ENCODE peak calls at places on chromosomes 4 and X, in six cellular contexts. One of them, this sample, is unnamed.
A peak's percentile ranks its signal among the peaks of the same experiment; 100 is the strongest.

GRCh38 chr4:138938371-138938699 is 77.2 kb upstream of the NOCT start:
- DNase-seq in mesenchymal stem cell: peak; percentile 64
- DNase-seq in H1: no peak
- DNase-seq in neuronal stem cell: peak; percentile 35
- DNase-seq in H9: no peak
- DNase-seq in IMR-90: peak; percentile 65
- DNase-seq in this sample: no peak

GRCh38 chr4:148017801-148018200 is 285.9 kb downstream of the ARHGAP10 start:
- DNase-seq in H9: no peak
- DNase-seq in H1: no peak
- DNase-seq in neuronal stem cell: no peak
- DNase-seq in IMR-90: no peak
- DNase-seq in mesenchymal stem cell: no peak
- DNase-seq in this sample: peak; percentile 15

GRCh38 chr4:182874158-182874855 is 42.9 kb downstream of the DCTD start:
- DNase-seq in H1: no peak
- DNase-seq in H9: no peak
- DNase-seq in IMR-90: no peak
- DNase-seq in neuronal stem cell: no peak
- DNase-seq in mesenchymal stem cell: no peak
- DNase-seq in this sample: no peak

GRCh38 chrX:70476934-70477733 is 32.5 kb downstream of the DLG3 start:
- DNase-seq in H1: peak; percentile 36
- DNase-seq in H9: peak; percentile 68
- DNase-seq in IMR-90: peak; percentile 69
- DNase-seq in mesenchymal stem cell: peak; percentile 87
- DNase-seq in neuronal stem cell: no peak
- DNase-seq in this sample: no peak

GRCh38 chrX:131675596-131676194 is 131.8 kb downstream of the OR13H1 start:
- DNase-seq in IMR-90: peak; percentile 1
- DNase-seq in mesenchymal stem cell: peak; percentile 34
- DNase-seq in H9: peak; percentile 27
- DNase-seq in neuronal stem cell: peak; percentile 3
- DNase-seq in H1: no peak
- DNase-seq in this sample: no peak

GRCh38 chr4:185339941-185340340 is 55.8 kb downstream of the LRP2BP start:
- DNase-seq in neuronal stem cell: no peak
- DNase-seq in H9: no peak
- DNase-seq in mesenchymal stem cell: no peak
- DNase-seq in IMR-90: no peak
- DNase-seq in H1: no peak
- DNase-seq in this sample: no peak

GRCh38 chr4:89298788-89299152 is 8.8 kb downstream of the GPRIN3 start:
- DNase-seq in H1: no peak
- DNase-seq in IMR-90: no peak
- DNase-seq in H9: no peak
- DNase-seq in neuronal stem cell: no peak
- DNase-seq in mesenchymal stem cell: peak; percentile 43
- DNase-seq in this sample: no peak

GRCh38 chr4:74327751-74328150 is 19.5 kb downstream of the EPGN start:
- DNase-seq in mesenchymal stem cell: no peak
- DNase-seq in H9: no peak
- DNase-seq in neuronal stem cell: no peak
- DNase-seq in IMR-90: peak; percentile 29
- DNase-seq in H1: no peak
- DNase-seq in this sample: no peak

GRCh38 chrX:149248073-149248625 is 257.0 kb downstream of the IDS start:
- DNase-seq in neuronal stem cell: no peak
- DNase-seq in H1: no peak
- DNase-seq in H9: no peak
- DNase-seq in IMR-90: no peak
- DNase-seq in mesenchymal stem cell: no peak
- DNase-seq in this sample: no peak

GRCh38 chr4:61079976-61080375 is 120.2 kb upstream of the ADGRL3 start:
- DNase-seq in H1: no peak
- DNase-seq in H9: no peak
- DNase-seq in mesenchymal stem cell: no peak
- DNase-seq in IMR-90: no peak
- DNase-seq in neuronal stem cell: no peak
- DNase-seq in this sample: peak; percentile 80

GRCh38 chr4:98994474-98995182 is 893 bp upstream of the METAP1 start:
- DNase-seq in H9: no peak
- DNase-seq in IMR-90: peak; percentile 8
- DNase-seq in neuronal stem cell: no peak
- DNase-seq in mesenchymal stem cell: no peak
- DNase-seq in H1: no peak
- DNase-seq in this sample: no peak

GRCh38 chrX:20680998-20681397 is 414.3 kb upstream of the RPS6KA3 start:
- DNase-seq in neuronal stem cell: no peak
- DNase-seq in H1: no peak
- DNase-seq in mesenchymal stem cell: no peak
- DNase-seq in H9: no peak
- DNase-seq in IMR-90: no peak
- DNase-seq in this sample: peak; percentile 87

GRCh38 chr4:26020083-26020668 is 106.2 kb downstream of the SMIM20 start:
- DNase-seq in H9: no peak
- DNase-seq in H1: no peak
- DNase-seq in neuronal stem cell: no peak
- DNase-seq in IMR-90: peak; percentile 84
- DNase-seq in mesenchymal stem cell: peak; percentile 87
- DNase-seq in this sample: no peak

GRCh38 chr4:119746951-119747350 is 118.3 kb upstream of the PDE5A start:
- DNase-seq in IMR-90: peak; percentile 53
- DNase-seq in neuronal stem cell: no peak
- DNase-seq in H1: no peak
- DNase-seq in H9: no peak
- DNase-seq in mesenchymal stem cell: no peak
- DNase-seq in this sample: no peak

GRCh38 chr4:52655505-52655904 is 3.6 kb downstream of the USP46 start:
- DNase-seq in neuronal stem cell: no peak
- DNase-seq in mesenchymal stem cell: no peak
- DNase-seq in IMR-90: no peak
- DNase-seq in H9: no peak
- DNase-seq in H1: no peak
- DNase-seq in this sample: peak; percentile 57

GRCh38 chrX:67523002-67523711 is 20.7 kb upstream of the AR start:
- DNase-seq in neuronal stem cell: no peak
- DNase-seq in IMR-90: no peak
- DNase-seq in H1: no peak
- DNase-seq in H9: no peak
- DNase-seq in mesenchymal stem cell: no peak
- DNase-seq in this sample: no peak

GRCh38 chr4:151679247-151679646 is 81.6 kb downstream of the GATB start:
- DNase-seq in mesenchymal stem cell: no peak
- DNase-seq in H9: peak; percentile 57
- DNase-seq in neuronal stem cell: no peak
- DNase-seq in IMR-90: no peak
- DNase-seq in H1: no peak
- DNase-seq in this sample: no peak

GRCh38 chr4:123505457-123506310 is 109.1 kb downstream of the SPRY1 start:
- DNase-seq in IMR-90: peak; percentile 61
- DNase-seq in H1: peak; percentile 96
- DNase-seq in neuronal stem cell: peak; percentile 82
- DNase-seq in mesenchymal stem cell: peak; percentile 62
- DNase-seq in H9: peak; percentile 98
- DNase-seq in this sample: no peak

GRCh38 chr4:177403746-177404145 is 38.5 kb downstream of the AGA start:
- DNase-seq in H1: no peak
- DNase-seq in H9: no peak
- DNase-seq in neuronal stem cell: no peak
- DNase-seq in mesenchymal stem cell: no peak
- DNase-seq in IMR-90: no peak
- DNase-seq in this sample: no peak

GRCh38 chr4:173503330-173504180 is 26.5 kb downstream of the HAND2 start:
- DNase-seq in neuronal stem cell: no peak
- DNase-seq in H9: no peak
- DNase-seq in H1: no peak
- DNase-seq in mesenchymal stem cell: no peak
- DNase-seq in IMR-90: no peak
- DNase-seq in this sample: no peak
- H3K4me2 ChIP-seq in neuronal stem cell: no peak overlapping the region
- H3K4me2 ChIP-seq in H9: no peak overlapping the region
- H3K4me2 ChIP-seq in H1: no peak overlapping the region
- H3K4me2 ChIP-seq in mesenchymal stem cell: no peak overlapping the region
- H3K4me2 ChIP-seq in IMR-90: no peak overlapping the region
- H3K4me2 ChIP-seq in this sample: no peak overlapping the region

GRCh38 chr4:85681194-85681803 is 206.3 kb downstream of the ARHGAP24 start:
- DNase-seq in neuronal stem cell: no peak
- DNase-seq in IMR-90: peak; percentile 49
- DNase-seq in H1: no peak
- DNase-seq in mesenchymal stem cell: peak; percentile 96
- DNase-seq in H9: no peak
- DNase-seq in this sample: peak; percentile 38
- H3K14ac ChIP-seq in neuronal stem cell: no peak overlapping the region
- H3K14ac ChIP-seq in IMR-90: no peak overlapping the region
- H3K14ac ChIP-seq in H1: no peak overlapping the region
- H3K14ac ChIP-seq in mesenchymal stem cell: no peak overlapping the region
- H3K14ac ChIP-seq in H9: no peak overlapping the region
- H3K14ac ChIP-seq in this sample: no peak overlapping the region

GRCh38 chr4:115970859-115971258 is 857.4 kb upstream of the NDST4 start:
- DNase-seq in H1: no peak
- DNase-seq in IMR-90: no peak
- DNase-seq in H9: no peak
- DNase-seq in neuronal stem cell: no peak
- DNase-seq in mesenchymal stem cell: no peak
- DNase-seq in this sample: no peak

GRCh38 chr4:115969756-115970155 is 856.3 kb upstream of the NDST4 start:
- DNase-seq in H9: peak; percentile 88
- DNase-seq in H1: no peak
- DNase-seq in mesenchymal stem cell: no peak
- DNase-seq in IMR-90: no peak
- DNase-seq in neuronal stem cell: no peak
- DNase-seq in this sample: no peak

GRCh38 chr4:115972967-115973366 is 859.5 kb upstream of the NDST4 start:
- DNase-seq in mesenchymal stem cell: no peak
- DNase-seq in IMR-90: no peak
- DNase-seq in neuronal stem cell: no peak
- DNase-seq in H1: no peak
- DNase-seq in H9: no peak
- DNase-seq in this sample: no peak

DNA sequence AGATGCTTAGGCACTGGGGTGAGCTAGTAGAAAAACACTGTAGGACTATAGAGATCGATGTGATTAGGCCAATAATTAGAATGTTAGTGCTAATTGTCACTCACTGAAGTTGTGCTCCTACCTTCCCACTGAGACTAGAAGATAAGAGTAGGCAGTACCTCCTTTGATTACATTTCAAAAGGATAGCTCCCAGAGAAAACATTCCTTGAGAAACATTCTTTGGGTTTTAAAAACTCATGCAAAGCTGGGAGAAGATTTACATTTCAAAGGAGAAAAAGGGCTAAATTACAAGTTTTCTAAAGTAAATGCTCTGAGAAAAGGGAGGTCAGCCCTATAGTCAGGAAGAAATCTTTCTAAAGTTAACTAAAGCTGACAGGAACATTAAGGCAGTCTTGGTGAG is 860.3 kb upstream of the NDST4 start:
- DNase-seq in IMR-90: no peak
- DNase-seq in H1: peak; percentile 23
- DNase-seq in neuronal stem cell: peak; percentile 24
- DNase-seq in mesenchymal stem cell: no peak
- DNase-seq in H9: no peak
- DNase-seq in this sample: no peak
- H3K4me2 ChIP-seq in IMR-90: no peak overlapping the region
- H3K4me2 ChIP-seq in H1: peak overlapping the region; percentile 64
- H3K4me2 ChIP-seq in neuronal stem cell: no peak overlapping the region
- H3K4me2 ChIP-seq in mesenchymal stem cell: no peak overlapping the region
- H3K4me2 ChIP-seq in H9: peak overlapping the region; percentile 20
- H3K4me2 ChIP-seq in this sample: no peak overlapping the region

GRCh38 chrX:138885886-138886285 is 174.4 kb upstream of the FGF13 start:
- DNase-seq in neuronal stem cell: no peak
- DNase-seq in IMR-90: no peak
- DNase-seq in H1: no peak
- DNase-seq in mesenchymal stem cell: peak; percentile 0
- DNase-seq in H9: no peak
- DNase-seq in this sample: no peak
- H3K14ac ChIP-seq in neuronal stem cell: no peak overlapping the region
- H3K14ac ChIP-seq in IMR-90: no peak overlapping the region
- H3K14ac ChIP-seq in H1: no peak overlapping the region
- H3K14ac ChIP-seq in mesenchymal stem cell: no peak overlapping the region
- H3K14ac ChIP-seq in H9: no peak overlapping the region
- H3K14ac ChIP-seq in this sample: no peak overlapping the region

DNA sequence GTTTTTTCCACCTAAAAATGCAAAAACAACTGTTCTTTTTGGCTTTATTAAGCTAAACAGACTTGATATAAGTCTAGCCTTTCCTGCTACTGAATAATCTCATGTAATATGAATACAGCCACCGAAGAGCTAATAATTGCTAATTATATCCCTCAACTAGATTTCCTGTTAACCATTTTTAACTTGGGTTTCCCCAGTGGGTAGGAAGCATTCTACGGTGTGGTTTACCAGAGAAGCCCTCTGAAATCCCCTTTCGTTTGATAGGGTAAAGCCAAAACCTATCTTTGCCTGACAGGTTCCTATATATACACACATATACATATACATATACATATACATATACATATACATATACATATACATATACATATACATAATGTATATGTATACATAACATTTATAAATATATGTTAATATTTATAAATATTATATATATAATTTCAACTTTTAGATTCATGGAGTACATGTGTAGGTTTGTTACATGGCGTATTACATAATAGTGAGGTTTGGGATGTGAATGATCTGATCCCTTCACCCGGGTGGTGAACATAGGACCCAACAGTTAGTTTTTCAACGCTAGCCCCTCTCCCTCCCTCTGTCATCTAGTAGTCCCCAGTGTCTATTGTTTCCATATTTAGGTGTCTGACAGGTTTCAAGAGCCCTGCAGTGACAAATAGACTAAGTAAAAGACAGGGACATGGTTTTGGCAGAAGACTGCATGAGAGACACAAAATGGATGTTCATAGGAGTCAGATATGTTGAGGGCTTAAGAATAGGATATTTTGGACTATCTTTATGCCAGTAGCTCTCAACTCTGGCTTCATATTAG is 62.4 kb downstream of the ATXN3L start:
- DNase-seq in neuronal stem cell: no peak
- DNase-seq in mesenchymal stem cell: no peak
- DNase-seq in H9: no peak
- DNase-seq in H1: no peak
- DNase-seq in IMR-90: no peak
- DNase-seq in this sample: no peak
- H3K4me2 ChIP-seq in neuronal stem cell: no peak overlapping the region
- H3K4me2 ChIP-seq in mesenchymal stem cell: no peak overlapping the region
- H3K4me2 ChIP-seq in H9: no peak overlapping the region
- H3K4me2 ChIP-seq in H1: no peak overlapping the region
- H3K4me2 ChIP-seq in IMR-90: no peak overlapping the region
- H3K4me2 ChIP-seq in this sample: no peak overlapping the region